ENCODE peak calls at places on chromosome 7, in seven cellular contexts. D is lower leg skin, C is testis, T is GM12878, M is Peyer's patch, B is HCT116, I is A549. N is an unnamed sample.

GRCh38 chr7:129163875-129164544 is 19.5 kb downstream of the TSPAN33 start:
- DNase-seq in C (no peak), D (no peak), T (no peak), B (peak; percentile 36), I (peak; percentile 66), M (no peak), N (no peak)

GRCh38 chr7:104123786-104124185 is 84.0 kb downstream of the ORC5 start:
- DNase-seq in D (no peak), M (no peak), C (no peak), B (no peak), T (no peak), I (no peak), N (no peak)

GRCh38 chr7:15801565-15801964 is 115.1 kb upstream of the MEOX2 start:
- DNase-seq in I (no peak), T (no peak), C (peak; percentile 70), B (no peak), D (peak; percentile 31), M (no peak), N (no peak)

GRCh38 chr7:30157217-30157616 is 22.4 kb downstream of the MTURN start:
- DNase-seq in C (no peak), M (no peak), I (no peak), D (no peak), B (no peak), T (no peak), N (no peak)

GRCh38 chr7:42233939-42234338 is 3.1 kb downstream of the GLI3 start:
- DNase-seq in I (no peak), D (no peak), M (no peak), B (no peak), C (no peak), T (no peak), N (no peak)

GRCh38 chr7:2508327-2509231 is 11.0 kb upstream of the LFNG start:
- DNase-seq in D (no peak), T (no peak), I (no peak), B (no peak), C (peak; percentile 63), M (peak; percentile 94), N (no peak)

GRCh38 chr7:14375998-14376397 is 386.5 kb upstream of the ETV1 start:
- DNase-seq in D (no peak), B (no peak), T (no peak), C (no peak), M (no peak), I (no peak), N (no peak)

GRCh38 chr7:88267421-88267820 is 39.3 kb downstream of the STEAP4 start:
- DNase-seq in I (no peak), D (no peak), B (no peak), C (no peak), T (no peak), M (no peak), N (no peak)

GRCh38 chr7:113128028-113128427 is 9.7 kb upstream of the SMIM30 start:
- DNase-seq in D (no peak), T (no peak), I (no peak), M (no peak), C (no peak), B (no peak), N (no peak)

GRCh38 chr7:150831851-150832250 is 20.5 kb upstream of the AOC1 start:
- DNase-seq in C (no peak), B (no peak), T (no peak), I (no peak), D (no peak), M (no peak), N (no peak)

GRCh38 chr7:107622429-107622828 is 38.2 kb upstream of the SLC26A4 start:
- DNase-seq in T (no peak), D (no peak), I (no peak), C (no peak), B (no peak), M (no peak), N (no peak)

GRCh38 chr7:55593515-55594318 is 21.4 kb upstream of the VOPP1 start:
- DNase-seq in C (peak; percentile 70), D (no peak), T (no peak), I (peak; percentile 66), B (peak; percentile 54), M (peak; percentile 70), N (peak; percentile 91)

GRCh38 chr7:30924624-30925023 is 13.0 kb downstream of the AQP1 start:
- DNase-seq in D (no peak), M (no peak), T (no peak), I (no peak), B (no peak), C (peak; percentile 2), N (peak; percentile 60)

GRCh38 chr7:43942997-43943701 is 16.9 kb downstream of the UBE2D4 start:
- DNase-seq in D (no peak), B (no peak), T (no peak), I (no peak), C (no peak), M (no peak), N (no peak)

GRCh38 chr7:23811540-23811939 is 101.5 kb downstream of the STK31 start:
- DNase-seq in C (no peak), I (peak; percentile 17), D (no peak), M (no peak), T (no peak), B (peak; percentile 13), N (no peak)

GRCh38 chr7:132148876-132149275 is 427.4 kb downstream of the PLXNA4 start:
- DNase-seq in M (no peak), D (no peak), I (no peak), B (no peak), T (no peak), C (no peak), N (no peak)

GRCh38 chr7:134454277-134454676 is 4.6 kb downstream of the AKR1B1 start:
- DNase-seq in C (no peak), M (no peak), I (no peak), B (no peak), T (no peak), D (no peak), N (no peak)

GRCh38 chr7:130037703-130038102 is 13.5 kb downstream of the ZC3HC1 start:
- DNase-seq in T (no peak), I (peak; percentile 24), C (no peak), D (no peak), B (no peak), M (no peak), N (no peak)

GRCh38 chr7:79730971-79731370 is 277.5 kb upstream of the MAGI2 start:
- DNase-seq in I (no peak), T (no peak), D (no peak), B (no peak), C (no peak), M (no peak), N (no peak)

GRCh38 chr7:66146701-66147100 is 32.1 kb downstream of the CRCP start:
- DNase-seq in C (no peak), D (no peak), M (no peak), T (no peak), I (no peak), B (no peak), N (no peak)

GRCh38 chr7:114375914-114376313 is 38.7 kb upstream of the FOXP2 start:
- DNase-seq in M (no peak), T (no peak), B (no peak), D (no peak), C (no peak), I (no peak), N (no peak)

GRCh38 chr7:121436136-121436535 is 40.0 kb upstream of the FAM3C start:
- DNase-seq in D (no peak), T (no peak), I (no peak), B (no peak), C (no peak), M (no peak), N (no peak)

GRCh38 chr7:32179567-32179966 is 109.4 kb upstream of the PDE1C start:
- DNase-seq in B (no peak), I (no peak), D (no peak), C (no peak), M (no peak), T (no peak), N (no peak)

GRCh38 chr7:32658034-32658944 is 163.0 kb downstream of the AVL9 start:
- DNase-seq in T (no peak), I (peak; percentile 90), B (peak; percentile 84), D (no peak), M (no peak), C (no peak), N (no peak)

GRCh38 chr7:138935438-138936079 is 45.6 kb downstream of the KIAA1549 start:
- DNase-seq in T (no peak), M (no peak), D (peak; percentile 30), C (no peak), B (peak; percentile 55), I (peak; percentile 62), N (no peak)

GRCh38 chr7:14095233-14095950 is 105.9 kb upstream of the ETV1 start:
- DNase-seq in D (no peak), B (no peak), C (no peak), T (no peak), M (no peak), I (peak; percentile 1), N (no peak)

GRCh38 chr7:66930341-66930740 is 9.3 kb downstream of the TMEM248 start:
- DNase-seq in M (no peak), I (peak; percentile 54), C (peak; percentile 81), B (peak; percentile 24), T (no peak), D (no peak), N (no peak)

GRCh38 chr7:12686894-12687212 is 580 bp upstream of the ARL4A start:
- DNase-seq in T (no peak), D (no peak), I (no peak), M (no peak), C (no peak), B (no peak), N (no peak)
- TF ChIP-seq POLR2A in T (no peak), D (no peak), I (peak; percentile 27), M (no peak), C (no peak), B (peak; percentile 39), N (no peak)

GRCh38 chr7:38318803-38319416 is 45.5 kb upstream of the TARP start:
- DNase-seq in M (no peak), I (peak; percentile 79), C (peak; percentile 38), T (no peak), D (no peak), B (peak; percentile 40), N (no peak)
- TF ChIP-seq CTCF in M (peak; percentile 48), I (peak; percentile 74), C (peak; percentile 13), T (peak; percentile 88), D (no peak), B (peak; percentile 50), N (peak; percentile 58)

GRCh38 chr7:77282897-77283296 is 83.3 kb upstream of the FGL2 start:
- DNase-seq in C (no peak), T (no peak), I (no peak), B (no peak), M (no peak), D (no peak), N (no peak)
- H3K4me3 ChIP-seq in C (no peak overlapping the region), T (no peak overlapping the region), I (no peak overlapping the region), B (no peak overlapping the region), M (no peak overlapping the region), D (no peak overlapping the region), N (no peak overlapping the region)

GRCh38 chr7:78327718-78328117 is 529.1 kb downstream of the PHTF2 start:
- DNase-seq in T (no peak), I (no peak), D (no peak), C (no peak), M (no peak), B (no peak), N (no peak)

GRCh38 chr7:78326189-78326588 is 527.6 kb downstream of the PHTF2 start:
- DNase-seq in B (no peak), C (no peak), M (no peak), T (no peak), I (no peak), D (no peak), N (no peak)

GRCh38 chr7:78323118-78323517 is 524.5 kb downstream of the PHTF2 start:
- DNase-seq in C (no peak), I (no peak), B (no peak), T (no peak), M (no peak), D (no peak), N (no peak)

GRCh38 chr7:78326870-78327269 is 528.3 kb downstream of the PHTF2 start:
- DNase-seq in D (no peak), B (no peak), I (no peak), T (no peak), M (no peak), C (no peak), N (no peak)
- TF ChIP-seq POLR2A in D (no peak), B (no peak), I (no peak), T (no peak), M (no peak), C (no peak), N (no peak)

N was measured in esophagus muscularis mucosa.